ENCODE peak calls at places on chromosomes 4 and X, in six cellular contexts. N is HCT116, S is PC-3, M is GM23338, X is MM.1S, Y is neural progenitor cell. C is an unnamed sample.

GRCh38 chrX:140432328-140433025 is 72.4 kb downstream of the SOX3 start:
- DNase-seq in N (no peak), S (no peak), M (no peak), X (no peak), Y (no peak), C (peak; percentile 15)

GRCh38 chr4:139815646-139816601 is 150.3 kb downstream of the MGST2 start:
- DNase-seq in N (no peak), S (peak; percentile 56), M (peak; percentile 80), X (no peak), Y (peak; percentile 81), C (peak; percentile 36)

GRCh38 chrX:106726485-106727437 is at the start of gene RNF128:
- DNase-seq in N (peak; percentile 70), S (peak; percentile 43), M (peak; percentile 89), X (peak; percentile 9), Y (peak; percentile 83), C (peak; percentile 76)

GRCh38 chr4:140211693-140212092 is 57.7 kb upstream of the MAML3 start:
- DNase-seq in N (no peak), S (no peak), M (no peak), X (no peak), Y (no peak), C (no peak)

GRCh38 chrX:107831071-107831470 is 5.4 kb downstream of the MID2 start:
- DNase-seq in N (no peak), S (no peak), M (no peak), X (no peak), Y (no peak), C (no peak)

GRCh38 chrX:15956684-15957083 is 102.1 kb upstream of the AP1S2 start:
- DNase-seq in N (no peak), S (peak; percentile 67), M (peak; percentile 50), X (no peak), Y (peak; percentile 93), C (peak; percentile 14)

GRCh38 chr4:7183780-7184460 is 8.4 kb upstream of the SORCS2 start:
- DNase-seq in N (no peak), S (no peak), M (no peak), X (no peak), Y (no peak), C (no peak)

GRCh38 chrX:76253432-76253831 is 80.6 kb downstream of the PBDC1 start:
- DNase-seq in N (peak; percentile 18), S (peak; percentile 56), M (peak; percentile 66), X (peak; percentile 52), Y (peak; percentile 60), C (peak; percentile 39)

GRCh38 chrX:44291468-44292116 is 51.9 kb downstream of the EFHC2 start:
- DNase-seq in N (no peak), S (no peak), M (no peak), X (no peak), Y (no peak), C (no peak)

GRCh38 chrX:11010476-11010875 is 100.7 kb upstream of the HCCS start:
- DNase-seq in N (no peak), S (peak; percentile 33), M (no peak), X (no peak), Y (no peak), C (no peak)

GRCh38 chr4:139844057-139844456 is 178.4 kb downstream of the MGST2 start:
- DNase-seq in N (no peak), S (no peak), M (no peak), X (no peak), Y (no peak), C (no peak)

GRCh38 chr4:74543247-74543670 is 98.3 kb downstream of the AREG start:
- DNase-seq in N (no peak), S (no peak), M (no peak), X (peak; percentile 90), Y (no peak), C (peak; percentile 56)

GRCh38 chr4:22410645-22411247 is 105.1 kb downstream of the ADGRA3 start:
- DNase-seq in N (no peak), S (peak; percentile 32), M (peak; percentile 50), X (peak; percentile 19), Y (peak; percentile 18), C (peak; percentile 26)

GRCh38 chrX:22247169-22247568 is 25.5 kb upstream of the CBLL2 start:
- DNase-seq in N (no peak), S (no peak), M (no peak), X (no peak), Y (no peak), C (no peak)

GRCh38 chr4:141254326-141254725 is 33.6 kb downstream of the ZNF330 start:
- DNase-seq in N (no peak), S (peak; percentile 8), M (peak; percentile 32), X (no peak), Y (no peak), C (no peak)

GRCh38 chrX:86711531-86712180 is 563.4 kb downstream of the DACH2 start:
- DNase-seq in N (no peak), S (no peak), M (no peak), X (no peak), Y (no peak), C (no peak)

GRCh38 chrX:40434947-40435346 is 145.8 kb upstream of the ATP6AP2 start:
- DNase-seq in N (no peak), S (no peak), M (peak; percentile 58), X (no peak), Y (peak; percentile 48), C (peak; percentile 66)

GRCh38 chrX:100413231-100413630 is 3.2 kb upstream of the PCDH19 start:
- DNase-seq in N (no peak), S (peak; percentile 69), M (peak; percentile 80), X (peak; percentile 68), Y (peak; percentile 79), C (peak; percentile 78)

GRCh38 chrX:54042609-54043010 is 1.7 kb downstream of the PHF8 start:
- DNase-seq in N (peak; percentile 4), S (peak; percentile 67), M (peak; percentile 72), X (peak; percentile 51), Y (peak; percentile 81), C (peak; percentile 77)

GRCh38 chr4:123870283-123870876 is 473.8 kb downstream of the SPRY1 start:
- DNase-seq in N (no peak), S (no peak), M (no peak), X (no peak), Y (no peak), C (no peak)

GRCh38 chr4:114265342-114265741 is 285.9 kb upstream of the ARSJ start:
- DNase-seq in N (no peak), S (no peak), M (no peak), X (no peak), Y (no peak), C (no peak)

GRCh38 chrX:11558972-11559371 is 106.7 kb downstream of the ARHGAP6 start:
- DNase-seq in N (peak; percentile 15), S (peak; percentile 40), M (peak; percentile 48), X (peak; percentile 20), Y (peak; percentile 15), C (peak; percentile 7)

GRCh38 chr4:85747871-85748491 is 273.0 kb downstream of the ARHGAP24 start:
- DNase-seq in N (peak; percentile 73), S (peak; percentile 75), M (peak; percentile 87), X (peak; percentile 81), Y (peak; percentile 81), C (peak; percentile 85)

GRCh38 chr4:112982677-112983076 is 66.8 kb upstream of the ANK2 start:
- DNase-seq in N (no peak), S (no peak), M (no peak), X (no peak), Y (no peak), C (no peak)

GRCh38 chr4:185424905-185425599 is 712 bp downstream of the UFSP2 start:
- DNase-seq in N (no peak), S (no peak), M (no peak), X (peak; percentile 34), Y (peak; percentile 7), C (no peak)
- TF ChIP-seq EZH2phosphoT487 in N (no peak), S (no peak), M (no peak), X (no peak), Y (no peak), C (no peak)

GRCh38 chr4:80446664-80447063 is 111.1 kb downstream of the CFAP299 start:
- DNase-seq in N (no peak), S (peak; percentile 84), M (no peak), X (no peak), Y (no peak), C (no peak)
- TF ChIP-seq CTCF in N (no peak), S (no peak), M (no peak), X (no peak), Y (no peak), C (no peak)

GRCh38 chr4:133152330-133152791 is 3.3 kb downstream of the PCDH10 start:
- DNase-seq in N (no peak), S (no peak), M (peak; percentile 29), X (no peak), Y (peak; percentile 46), C (no peak)
- TF ChIP-seq EZH2 in N (no peak), S (no peak), M (peak; percentile 74), X (no peak), Y (peak; percentile 20), C (no peak)

GRCh38 chr4:185257694-185258093 is 48.3 kb downstream of the SNX25 start:
- DNase-seq in N (no peak), S (no peak), M (no peak), X (no peak), Y (no peak), C (no peak)

GRCh38 chr4:185255868-185256267 is 46.5 kb downstream of the SNX25 start:
- DNase-seq in N (no peak), S (no peak), M (no peak), X (peak; percentile 49), Y (no peak), C (no peak)

GRCh38 chr4:185257086-185257485 is 47.7 kb downstream of the SNX25 start:
- DNase-seq in N (no peak), S (no peak), M (no peak), X (no peak), Y (no peak), C (no peak)

GRCh38 chr4:185254434-185254833 is 45.0 kb downstream of the SNX25 start:
- DNase-seq in N (no peak), S (no peak), M (peak; percentile 33), X (no peak), Y (no peak), C (no peak)

DNA sequence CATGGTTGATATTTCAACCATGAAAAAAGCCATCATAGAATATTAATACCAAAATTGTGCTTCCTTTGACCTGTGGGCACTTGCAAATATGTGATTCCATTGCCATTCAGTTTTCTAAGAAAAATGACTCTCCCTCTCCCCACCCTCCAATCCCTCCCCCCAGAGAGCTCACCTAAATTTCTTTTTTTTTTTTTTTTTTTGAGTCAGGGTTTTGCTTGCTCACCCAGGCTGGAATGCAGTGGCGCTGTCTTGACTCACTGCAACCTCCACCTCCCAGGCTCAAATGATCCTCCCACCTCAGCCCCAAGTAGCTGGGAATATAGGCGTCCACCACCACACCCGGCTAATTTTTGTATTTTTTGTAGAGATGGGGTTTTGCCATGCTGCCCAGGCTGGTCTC is 47.0 kb downstream of the SNX25 start:
- DNase-seq in N (peak; percentile 12), S (peak; percentile 68), M (no peak), X (no peak), Y (no peak), C (no peak)
- TF ChIP-seq EZH2phosphoT487 in N (no peak), S (no peak), M (no peak), X (no peak), Y (no peak), C (no peak)

DNA sequence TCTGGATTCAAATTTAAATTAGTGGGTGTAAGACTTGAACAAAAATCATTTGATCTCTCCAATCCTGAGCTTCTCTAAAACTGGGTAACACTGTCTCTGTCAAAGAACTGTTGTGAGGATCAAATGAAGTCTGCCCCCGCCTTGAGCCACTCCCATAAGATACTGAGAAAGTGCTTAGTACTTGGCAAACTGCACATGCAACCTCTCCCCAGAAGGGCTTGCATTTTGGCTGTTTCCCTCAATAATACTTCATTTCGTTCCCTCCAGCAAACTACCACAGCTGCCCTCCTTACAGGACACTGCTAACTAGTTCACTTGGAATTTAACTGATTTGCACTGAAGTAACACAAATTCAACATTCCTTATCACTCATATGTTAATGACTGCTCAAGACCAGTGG is 79.8 kb downstream of the APBB2 start:
- DNase-seq in N (no peak), S (no peak), M (peak; percentile 60), X (no peak), Y (no peak), C (no peak)
- TF ChIP-seq CTCF in N (peak; percentile 6), S (no peak), M (no peak), X (no peak), Y (no peak), C (no peak)

C was measured in hepatocyte.